ENCODE peak calls at places on chromosomes 6 and 20, in ten cellular contexts. One of them, this sample, is unnamed.

GRCh38 chr6:158766621-158767435 is 52.3 kb downstream of the EZR start:
- DNase-seq in HepG2: no peak
- DNase-seq in BJ: no peak
- DNase-seq in uterus: no peak
- DNase-seq in left lung: no peak
- DNase-seq in cardiac fibroblast: no peak
- DNase-seq in psoas muscle: no peak
- DNase-seq in heart left ventricle: no peak
- DNase-seq in astrocyte of the spinal cord: no peak
- DNase-seq in HFF-Myc: no peak
- DNase-seq in this sample: no peak

GRCh38 chr20:51447097-51447764 is 95.3 kb downstream of the NFATC2 start:
- DNase-seq in astrocyte of the spinal cord: peak
- DNase-seq in psoas muscle: peak
- DNase-seq in HFF-Myc: peak
- DNase-seq in left lung: no peak
- DNase-seq in uterus: peak
- DNase-seq in cardiac fibroblast: peak
- DNase-seq in BJ: peak
- DNase-seq in HepG2: peak
- DNase-seq in heart left ventricle: peak
- DNase-seq in this sample: peak

GRCh38 chr6:41275489-41275888 is 11.0 kb downstream of the TREM1 start:
- DNase-seq in HFF-Myc: no peak
- DNase-seq in psoas muscle: no peak
- DNase-seq in heart left ventricle: no peak
- DNase-seq in BJ: no peak
- DNase-seq in cardiac fibroblast: no peak
- DNase-seq in uterus: no peak
- DNase-seq in left lung: no peak
- DNase-seq in astrocyte of the spinal cord: no peak
- DNase-seq in HepG2: no peak
- DNase-seq in this sample: no peak

GRCh38 chr20:22449115-22449973 is 135.0 kb downstream of the FOXA2 start:
- DNase-seq in left lung: no peak
- DNase-seq in BJ: no peak
- DNase-seq in psoas muscle: no peak
- DNase-seq in uterus: no peak
- DNase-seq in astrocyte of the spinal cord: no peak
- DNase-seq in heart left ventricle: no peak
- DNase-seq in cardiac fibroblast: no peak
- DNase-seq in HFF-Myc: no peak
- DNase-seq in HepG2: no peak
- DNase-seq in this sample: no peak

GRCh38 chr20:36197271-36197670 is 39.0 kb upstream of the AAR2 start:
- DNase-seq in left lung: no peak
- DNase-seq in astrocyte of the spinal cord: no peak
- DNase-seq in heart left ventricle: no peak
- DNase-seq in BJ: no peak
- DNase-seq in HFF-Myc: no peak
- DNase-seq in psoas muscle: no peak
- DNase-seq in cardiac fibroblast: no peak
- DNase-seq in HepG2: no peak
- DNase-seq in uterus: no peak
- DNase-seq in this sample: no peak

GRCh38 chr6:148423601-148424270 is 81.1 kb downstream of the SASH1 start:
- DNase-seq in psoas muscle: no peak
- DNase-seq in HepG2: no peak
- DNase-seq in HFF-Myc: no peak
- DNase-seq in BJ: no peak
- DNase-seq in left lung: no peak
- DNase-seq in heart left ventricle: no peak
- DNase-seq in astrocyte of the spinal cord: no peak
- DNase-seq in cardiac fibroblast: no peak
- DNase-seq in uterus: no peak
- DNase-seq in this sample: no peak

GRCh38 chr20:5160882-5161281 is 34.1 kb downstream of the CDS2 start:
- DNase-seq in left lung: no peak
- DNase-seq in BJ: no peak
- DNase-seq in psoas muscle: no peak
- DNase-seq in astrocyte of the spinal cord: no peak
- DNase-seq in cardiac fibroblast: no peak
- DNase-seq in uterus: no peak
- DNase-seq in heart left ventricle: no peak
- DNase-seq in HFF-Myc: no peak
- DNase-seq in HepG2: no peak
- DNase-seq in this sample: no peak

GRCh38 chr6:96391776-96392175 is 129.8 kb upstream of the UFL1 start:
- DNase-seq in astrocyte of the spinal cord: peak
- DNase-seq in uterus: no peak
- DNase-seq in HFF-Myc: no peak
- DNase-seq in BJ: no peak
- DNase-seq in heart left ventricle: no peak
- DNase-seq in psoas muscle: no peak
- DNase-seq in HepG2: no peak
- DNase-seq in left lung: no peak
- DNase-seq in cardiac fibroblast: peak
- DNase-seq in this sample: no peak

GRCh38 chr6:67237276-67237675 is 1397.8 kb upstream of the ADGRB3 start:
- DNase-seq in uterus: no peak
- DNase-seq in astrocyte of the spinal cord: no peak
- DNase-seq in HepG2: no peak
- DNase-seq in HFF-Myc: no peak
- DNase-seq in BJ: no peak
- DNase-seq in left lung: no peak
- DNase-seq in psoas muscle: no peak
- DNase-seq in heart left ventricle: no peak
- DNase-seq in cardiac fibroblast: no peak
- DNase-seq in this sample: no peak

GRCh38 chr20:15475483-15475882 is 1097.8 kb downstream of the KIF16B start:
- DNase-seq in BJ: no peak
- DNase-seq in left lung: peak
- DNase-seq in psoas muscle: peak
- DNase-seq in heart left ventricle: peak
- DNase-seq in HFF-Myc: no peak
- DNase-seq in HepG2: no peak
- DNase-seq in cardiac fibroblast: no peak
- DNase-seq in astrocyte of the spinal cord: no peak
- DNase-seq in uterus: no peak
- DNase-seq in this sample: no peak

GRCh38 chr6:125102901-125103300 is 50.7 kb upstream of the TPD52L1 start:
- DNase-seq in HepG2: peak
- DNase-seq in astrocyte of the spinal cord: peak
- DNase-seq in uterus: no peak
- DNase-seq in BJ: peak
- DNase-seq in HFF-Myc: peak
- DNase-seq in psoas muscle: no peak
- DNase-seq in left lung: no peak
- DNase-seq in cardiac fibroblast: peak
- DNase-seq in heart left ventricle: no peak
- DNase-seq in this sample: peak

GRCh38 chr20:45044084-45044573 is 56.8 kb downstream of the KCNS1 start:
- DNase-seq in astrocyte of the spinal cord: peak
- DNase-seq in HFF-Myc: peak
- DNase-seq in cardiac fibroblast: peak
- DNase-seq in uterus: no peak
- DNase-seq in BJ: no peak
- DNase-seq in psoas muscle: no peak
- DNase-seq in HepG2: peak
- DNase-seq in left lung: no peak
- DNase-seq in heart left ventricle: peak
- DNase-seq in this sample: peak

GRCh38 chr6:106458021-106458986 is 97.8 kb downstream of the CRYBG1 start:
- DNase-seq in cardiac fibroblast: no peak
- DNase-seq in heart left ventricle: no peak
- DNase-seq in psoas muscle: no peak
- DNase-seq in uterus: no peak
- DNase-seq in HFF-Myc: no peak
- DNase-seq in astrocyte of the spinal cord: no peak
- DNase-seq in HepG2: no peak
- DNase-seq in BJ: no peak
- DNase-seq in left lung: no peak
- DNase-seq in this sample: no peak

GRCh38 chr20:58554541-58554940 is 39.3 kb upstream of the APCDD1L start:
- DNase-seq in astrocyte of the spinal cord: no peak
- DNase-seq in cardiac fibroblast: no peak
- DNase-seq in psoas muscle: no peak
- DNase-seq in BJ: no peak
- DNase-seq in uterus: no peak
- DNase-seq in HFF-Myc: no peak
- DNase-seq in HepG2: no peak
- DNase-seq in left lung: no peak
- DNase-seq in heart left ventricle: no peak
- DNase-seq in this sample: no peak

GRCh38 chr6:113122060-113122459 is 735.1 kb upstream of the MARCKS start:
- DNase-seq in BJ: peak
- DNase-seq in astrocyte of the spinal cord: peak
- DNase-seq in heart left ventricle: peak
- DNase-seq in HFF-Myc: peak
- DNase-seq in uterus: no peak
- DNase-seq in left lung: no peak
- DNase-seq in cardiac fibroblast: peak
- DNase-seq in HepG2: peak
- DNase-seq in psoas muscle: no peak
- DNase-seq in this sample: peak

GRCh38 chr6:47633141-47633540 is 65.2 kb upstream of the ADGRF4 start:
- DNase-seq in HepG2: no peak
- DNase-seq in astrocyte of the spinal cord: no peak
- DNase-seq in uterus: no peak
- DNase-seq in psoas muscle: no peak
- DNase-seq in BJ: no peak
- DNase-seq in left lung: no peak
- DNase-seq in heart left ventricle: no peak
- DNase-seq in HFF-Myc: no peak
- DNase-seq in cardiac fibroblast: peak
- DNase-seq in this sample: peak

GRCh38 chr6:161406633-161407032 is 132.8 kb upstream of the AGPAT4 start:
- DNase-seq in cardiac fibroblast: peak
- DNase-seq in BJ: no peak
- DNase-seq in astrocyte of the spinal cord: peak
- DNase-seq in uterus: no peak
- DNase-seq in heart left ventricle: no peak
- DNase-seq in HFF-Myc: no peak
- DNase-seq in psoas muscle: no peak
- DNase-seq in left lung: no peak
- DNase-seq in HepG2: no peak
- DNase-seq in this sample: peak

GRCh38 chr6:56995347-56995746 is 40.4 kb downstream of the BEND6 start:
- DNase-seq in left lung: no peak
- DNase-seq in BJ: no peak
- DNase-seq in uterus: no peak
- DNase-seq in psoas muscle: no peak
- DNase-seq in HFF-Myc: no peak
- DNase-seq in cardiac fibroblast: no peak
- DNase-seq in HepG2: peak
- DNase-seq in astrocyte of the spinal cord: no peak
- DNase-seq in heart left ventricle: no peak
- DNase-seq in this sample: no peak
- TF ChIP-seq CTCF in left lung: no peak
- TF ChIP-seq CTCF in BJ: no peak
- TF ChIP-seq CTCF in uterus: no peak
- TF ChIP-seq CTCF in psoas muscle: no peak
- TF ChIP-seq CTCF in HFF-Myc: peak
- TF ChIP-seq CTCF in cardiac fibroblast: no peak
- TF ChIP-seq CTCF in HepG2: peak
- TF ChIP-seq CTCF in astrocyte of the spinal cord: no peak
- TF ChIP-seq CTCF in heart left ventricle: no peak
- TF ChIP-seq CTCF in this sample: no peak

GRCh38 chr6:157033428-157034140 is 256.4 kb downstream of the ARID1B start:
- DNase-seq in heart left ventricle: no peak
- DNase-seq in uterus: no peak
- DNase-seq in HepG2: no peak
- DNase-seq in cardiac fibroblast: no peak
- DNase-seq in psoas muscle: no peak
- DNase-seq in HFF-Myc: no peak
- DNase-seq in left lung: no peak
- DNase-seq in BJ: no peak
- DNase-seq in astrocyte of the spinal cord: peak
- DNase-seq in this sample: no peak

GRCh38 chr6:157035576-157035975 is 258.4 kb downstream of the ARID1B start:
- DNase-seq in heart left ventricle: no peak
- DNase-seq in HFF-Myc: no peak
- DNase-seq in BJ: no peak
- DNase-seq in cardiac fibroblast: no peak
- DNase-seq in psoas muscle: no peak
- DNase-seq in uterus: no peak
- DNase-seq in left lung: no peak
- DNase-seq in HepG2: no peak
- DNase-seq in astrocyte of the spinal cord: no peak
- DNase-seq in this sample: no peak

GRCh38 chr6:157034433-157035230 is 257.5 kb downstream of the ARID1B start:
- DNase-seq in uterus: no peak
- DNase-seq in left lung: no peak
- DNase-seq in BJ: no peak
- DNase-seq in astrocyte of the spinal cord: peak
- DNase-seq in cardiac fibroblast: peak
- DNase-seq in psoas muscle: no peak
- DNase-seq in HepG2: peak
- DNase-seq in HFF-Myc: no peak
- DNase-seq in heart left ventricle: no peak
- DNase-seq in this sample: peak

GRCh38 chr6:157030756-157031155 is 253.6 kb downstream of the ARID1B start:
- DNase-seq in HFF-Myc: no peak
- DNase-seq in psoas muscle: no peak
- DNase-seq in cardiac fibroblast: no peak
- DNase-seq in HepG2: no peak
- DNase-seq in astrocyte of the spinal cord: no peak
- DNase-seq in BJ: no peak
- DNase-seq in left lung: no peak
- DNase-seq in heart left ventricle: no peak
- DNase-seq in uterus: no peak
- DNase-seq in this sample: no peak

GRCh38 chr6:157032923-157033322 is 255.7 kb downstream of the ARID1B start:
- DNase-seq in psoas muscle: no peak
- DNase-seq in astrocyte of the spinal cord: no peak
- DNase-seq in left lung: no peak
- DNase-seq in BJ: no peak
- DNase-seq in HepG2: no peak
- DNase-seq in heart left ventricle: no peak
- DNase-seq in uterus: no peak
- DNase-seq in HFF-Myc: no peak
- DNase-seq in cardiac fibroblast: no peak
- DNase-seq in this sample: no peak
- H3K4me3 ChIP-seq in psoas muscle: peak
- H3K4me3 ChIP-seq in astrocyte of the spinal cord: no peak
- H3K4me3 ChIP-seq in left lung: peak
- H3K4me3 ChIP-seq in BJ: no peak
- H3K4me3 ChIP-seq in HepG2: no peak
- H3K4me3 ChIP-seq in heart left ventricle: no peak
- H3K4me3 ChIP-seq in uterus: no peak
- H3K4me3 ChIP-seq in HFF-Myc: no peak
- H3K4me3 ChIP-seq in cardiac fibroblast: no peak
- H3K4me3 ChIP-seq in this sample: peak

GRCh38 chr6:75934643-75935472 is 137.6 kb downstream of the IMPG1 start:
- DNase-seq in BJ: peak
- DNase-seq in astrocyte of the spinal cord: peak
- DNase-seq in heart left ventricle: peak
- DNase-seq in HepG2: peak
- DNase-seq in psoas muscle: no peak
- DNase-seq in HFF-Myc: peak
- DNase-seq in left lung: no peak
- DNase-seq in uterus: peak
- DNase-seq in cardiac fibroblast: peak
- DNase-seq in this sample: peak
- TF ChIP-seq CTCF in BJ: peak
- TF ChIP-seq CTCF in astrocyte of the spinal cord: peak
- TF ChIP-seq CTCF in heart left ventricle: peak
- TF ChIP-seq CTCF in HepG2: peak
- TF ChIP-seq CTCF in psoas muscle: peak
- TF ChIP-seq CTCF in HFF-Myc: peak
- TF ChIP-seq CTCF in left lung: peak
- TF ChIP-seq CTCF in uterus: peak
- TF ChIP-seq CTCF in cardiac fibroblast: peak
- TF ChIP-seq CTCF in this sample: peak

GRCh38 chr6:150145427-150145826 is 2.6 kb downstream of the PPP1R14C start:
- DNase-seq in HepG2: no peak
- DNase-seq in left lung: no peak
- DNase-seq in psoas muscle: no peak
- DNase-seq in cardiac fibroblast: no peak
- DNase-seq in heart left ventricle: no peak
- DNase-seq in BJ: no peak
- DNase-seq in HFF-Myc: no peak
- DNase-seq in uterus: no peak
- DNase-seq in astrocyte of the spinal cord: no peak
- DNase-seq in this sample: no peak
- H3K4me3 ChIP-seq in HepG2: no peak
- H3K4me3 ChIP-seq in left lung: no peak
- H3K4me3 ChIP-seq in psoas muscle: peak
- H3K4me3 ChIP-seq in cardiac fibroblast: no peak
- H3K4me3 ChIP-seq in heart left ventricle: peak
- H3K4me3 ChIP-seq in BJ: no peak
- H3K4me3 ChIP-seq in HFF-Myc: no peak
- H3K4me3 ChIP-seq in uterus: no peak
- H3K4me3 ChIP-seq in astrocyte of the spinal cord: no peak
- H3K4me3 ChIP-seq in this sample: no peak